ENCODE peak calls at places on chromosomes 6 and 20, in eight cellular contexts. T, H, X, Q, O, P, V and G are unnamed samples.

GRCh38 chr20:9068896-9069663 is at the start of gene PLCB4:
- DNase-seq in O (peak), V (peak), Q (peak), H (peak), P (no peak), X (peak), T (peak), G (no peak)

GRCh38 chr6:99492137-99492536 is 23.1 kb downstream of the USP45 start:
- DNase-seq in V (no peak), P (no peak), T (no peak), H (no peak), Q (no peak), X (no peak), O (no peak), G (no peak)

GRCh38 chr6:8678466-8678865 is 243.1 kb upstream of the SLC35B3 start:
- DNase-seq in Q (no peak), V (no peak), T (no peak), H (no peak), X (no peak), O (no peak), P (no peak), G (no peak)

GRCh38 chr6:45072673-45073072 is 255.5 kb upstream of the RUNX2 start:
- DNase-seq in H (no peak), P (no peak), O (no peak), Q (no peak), V (no peak), T (no peak), X (no peak), G (no peak)

GRCh38 chr20:64260239-64260638 is 4.7 kb downstream of the PCMTD2 start:
- DNase-seq in V (no peak), O (no peak), P (no peak), H (no peak), X (no peak), T (no peak), Q (no peak), G (no peak)

GRCh38 chr6:44072959-44073611 is 54.2 kb downstream of the MRPL14 start:
- DNase-seq in T (peak), H (peak), X (peak), Q (peak), V (peak), P (peak), O (peak), G (no peak)

GRCh38 chr6:37628611-37629320 is 68.9 kb downstream of the MDGA1 start:
- DNase-seq in X (no peak), V (no peak), Q (no peak), O (peak), H (peak), P (no peak), T (peak), G (no peak)

GRCh38 chr6:106220485-106220884 is 105.1 kb downstream of the ATG5 start:
- DNase-seq in P (no peak), Q (no peak), X (no peak), T (no peak), O (no peak), V (no peak), H (no peak), G (no peak)

GRCh38 chr6:148231572-148231971 is 111.1 kb upstream of the SASH1 start:
- DNase-seq in V (no peak), P (no peak), T (peak), O (peak), Q (no peak), H (no peak), X (no peak), G (no peak)

GRCh38 chr6:12748815-12749521 is 32.4 kb downstream of the PHACTR1 start:
- DNase-seq in T (no peak), X (no peak), O (peak), H (no peak), V (no peak), Q (peak), P (no peak), G (no peak)

GRCh38 chr6:69729870-69730449 is 66.8 kb downstream of the LMBRD1 start:
- DNase-seq in O (no peak), H (no peak), T (peak), V (no peak), X (no peak), P (no peak), Q (no peak), G (no peak)

GRCh38 chr6:167819640-167820039 is 7.1 kb upstream of the AFDN start:
- DNase-seq in X (no peak), T (no peak), V (no peak), H (no peak), Q (no peak), O (no peak), P (no peak), G (no peak)

GRCh38 chr6:33249732-33250625 is 21.7 kb downstream of the VPS52 start:
- DNase-seq in V (no peak), Q (no peak), T (peak), O (peak), P (no peak), X (peak), H (peak), G (no peak)

GRCh38 chr6:33247977-33248642 is 23.6 kb downstream of the VPS52 start:
- DNase-seq in X (peak), T (peak), V (peak), H (peak), Q (peak), O (peak), P (peak), G (peak)

GRCh38 chr6:33248643-33248931 is 23.1 kb downstream of the VPS52 start:
- DNase-seq in O (no peak), X (no peak), Q (no peak), H (no peak), T (peak), V (no peak), P (no peak), G (peak)

GRCh38 chr6:33250731-33251130 is 20.9 kb downstream of the VPS52 start:
- DNase-seq in P (no peak), O (no peak), X (no peak), H (no peak), V (no peak), Q (no peak), T (no peak), G (no peak)

DNA sequence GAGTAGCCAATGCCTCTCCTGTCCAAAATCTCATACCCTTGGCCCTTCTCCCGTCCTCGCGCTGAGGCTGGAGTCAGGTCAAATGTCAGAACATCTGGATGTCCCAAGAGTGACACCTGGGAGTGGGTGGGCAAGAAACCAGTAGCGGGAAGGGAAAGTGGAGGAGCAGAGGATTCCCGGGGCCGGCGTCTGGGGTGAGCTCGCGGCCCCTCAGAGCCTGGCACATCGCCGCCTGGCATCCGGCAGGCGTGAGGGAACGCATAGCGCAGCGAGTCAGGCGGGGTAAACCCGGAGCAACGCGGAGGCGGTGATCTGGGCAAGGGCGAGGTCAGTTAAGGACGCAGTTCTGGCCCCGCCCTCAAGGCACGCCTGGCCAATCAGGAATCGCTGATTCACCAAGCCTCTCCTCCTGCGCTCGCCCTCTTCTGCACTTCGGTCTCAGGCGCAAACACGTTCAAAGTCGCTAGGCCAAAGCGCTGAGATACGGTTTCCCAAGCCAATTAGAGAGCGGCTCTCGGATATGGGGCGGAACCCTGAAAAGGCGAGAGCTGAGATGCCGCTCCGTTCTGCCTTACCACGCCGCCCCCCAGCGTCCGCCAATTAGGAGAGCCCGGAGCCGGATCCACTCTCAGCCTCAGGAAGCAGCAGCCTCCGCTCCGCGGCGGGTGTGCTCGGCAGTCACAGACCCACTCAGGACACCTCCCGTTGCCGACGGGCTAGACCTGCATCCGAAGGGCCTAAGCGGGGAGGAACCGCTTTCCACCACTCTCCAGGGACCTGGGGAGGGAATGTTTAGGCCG is 22.5 kb downstream of the VPS52 start:
- DNase-seq in H (peak), X (peak), P (peak), V (peak), O (peak), Q (peak), T (peak), G (peak)
- H3K27ac ChIP-seq in H (peak), X (peak), P (peak), V (peak), O (peak), Q (no peak), T (peak), G (peak)

GRCh38 chr20:32040142-32040953 is 11.7 kb upstream of the HCK start:
- DNase-seq in V (no peak), Q (no peak), O (peak), P (no peak), T (no peak), X (no peak), H (no peak), G (no peak)
- H3K27ac ChIP-seq in V (no peak), Q (no peak), O (no peak), P (no peak), T (no peak), X (no peak), H (no peak), G (no peak)

DNA sequence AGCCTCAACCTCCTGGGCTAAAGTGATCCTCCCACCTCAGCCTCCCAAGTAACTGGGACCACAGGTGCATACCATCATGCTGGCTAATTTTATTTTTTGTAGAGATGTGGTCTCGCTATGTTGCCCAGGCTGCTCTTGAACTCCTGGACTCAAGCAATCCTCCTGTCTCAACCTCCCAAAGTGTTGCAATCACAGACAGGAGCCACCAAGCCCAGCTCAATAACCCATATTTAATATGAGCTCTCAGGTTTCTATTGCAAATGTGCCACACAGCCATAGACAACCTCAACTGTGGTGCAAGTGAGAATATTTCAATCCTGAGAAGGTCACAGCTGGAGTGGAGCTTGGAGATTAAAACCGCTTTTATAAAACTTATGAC is 14.4 kb downstream of the JPH2 start:
- DNase-seq in X (no peak), O (no peak), V (no peak), P (no peak), Q (no peak), H (no peak), T (peak), G (no peak)
- H3K27ac ChIP-seq in X (peak), O (no peak), V (no peak), P (no peak), Q (no peak), H (no peak), T (peak), G (no peak)

GRCh38 chr20:5354871-5355270 is 38.1 kb upstream of the PROKR2 start:
- DNase-seq in Q (no peak), T (no peak), V (no peak), X (no peak), P (no peak), H (no peak), O (no peak), G (no peak)
- H3K27ac ChIP-seq in Q (no peak), T (no peak), V (no peak), X (no peak), P (no peak), H (peak), O (no peak), G (no peak)